ENCODE peak calls at places on chromosomes 7 and 10, in ten cellular contexts. X is astrocyte of the cerebellum; S is left ventricle myocardium inferior; C is AG09309; G is cardiac muscle cell; Q is lower lobe of right lung; H is NT2/D1; V is CD4-positive, alpha-beta memory T cell; B is GM23248; R is skeletal muscle cell. Y is an unnamed sample.

GRCh38 chr7:2008936-2009540 is 223.7 kb downstream of the MAD1L1 start:
- DNase-seq in X (no peak), H (no peak), G (no peak), S (peak), R (no peak), V (no peak), Q (no peak), B (no peak), C (no peak), Y (no peak)

GRCh38 chr7:130865408-130866236 is 131.6 kb upstream of the KLF14 start:
- DNase-seq in H (peak), S (no peak), V (no peak), X (no peak), C (no peak), G (peak), B (peak), Q (no peak), R (no peak), Y (peak)

GRCh38 chr10:70549962-70550845 is 52.3 kb downstream of the PRF1 start:
- DNase-seq in H (no peak), S (peak), B (peak), C (no peak), Q (peak), X (peak), R (no peak), V (peak), G (peak), Y (peak)

GRCh38 chr10:101110856-101111523 is 20.1 kb upstream of the TLX1 start:
- DNase-seq in X (no peak), Q (no peak), B (no peak), C (no peak), H (no peak), G (no peak), R (no peak), S (no peak), V (no peak), Y (peak)

GRCh38 chr7:80827238-80827633 is 91.6 kb downstream of the SEMA3C start:
- DNase-seq in B (peak), C (no peak), R (no peak), V (no peak), H (no peak), G (peak), X (peak), S (no peak), Q (no peak), Y (no peak)

GRCh38 chr7:127017196-127017595 is 235.5 kb downstream of the GRM8 start:
- DNase-seq in S (no peak), C (no peak), R (no peak), V (no peak), G (no peak), Q (no peak), B (no peak), H (no peak), X (no peak), Y (no peak)

GRCh38 chr7:143299840-143300239 is 11.7 kb downstream of the CASP2 start:
- DNase-seq in B (peak), H (no peak), C (no peak), X (no peak), V (peak), R (no peak), Q (no peak), G (peak), S (no peak), Y (peak)

GRCh38 chr10:2011106-2011716 is 273.9 kb upstream of the ADARB2 start:
- DNase-seq in Q (no peak), R (no peak), B (no peak), S (no peak), H (no peak), X (no peak), V (no peak), C (no peak), G (no peak), Y (no peak)

GRCh38 chr10:68261132-68261856 is 29.4 kb upstream of the ATOH7 start:
- DNase-seq in V (no peak), R (no peak), X (no peak), C (no peak), S (peak), H (no peak), B (no peak), G (peak), Q (no peak), Y (no peak)

GRCh38 chr7:23742051-23742450 is 32.0 kb downstream of the STK31 start:
- DNase-seq in C (no peak), B (no peak), V (no peak), H (no peak), X (no peak), S (no peak), G (no peak), Q (no peak), R (no peak), Y (no peak)

GRCh38 chr10:69936091-69936490 is 116.6 kb upstream of the MACROH2A2 start:
- DNase-seq in H (no peak), B (peak), Q (no peak), S (no peak), R (no peak), C (no peak), X (no peak), G (no peak), V (no peak), Y (peak)

GRCh38 chr7:44534501-44534900 is 6.6 kb downstream of the NPC1L1 start:
- DNase-seq in S (no peak), C (no peak), Q (no peak), H (peak), B (peak), X (no peak), V (peak), G (peak), R (no peak), Y (peak)

GRCh38 chr7:39816462-39817065 is 133.5 kb upstream of the CDK13 start:
- DNase-seq in G (no peak), C (no peak), X (no peak), R (no peak), Q (no peak), S (no peak), V (no peak), B (no peak), H (no peak), Y (no peak)

GRCh38 chr7:107044347-107045194 is at the start of gene PRKAR2B:
- DNase-seq in R (no peak), C (no peak), H (peak), S (peak), V (peak), X (peak), B (peak), G (peak), Q (peak), Y (peak)

GRCh38 chr10:127563718-127564553 is 14.8 kb downstream of the NPS start:
- DNase-seq in Q (peak), G (no peak), S (no peak), R (no peak), B (peak), C (no peak), H (no peak), X (no peak), V (no peak), Y (no peak)

GRCh38 chr7:29408841-29409243 is 154.8 kb upstream of the PRR15 start:
- DNase-seq in V (peak), C (peak), H (peak), B (peak), Q (no peak), R (peak), S (no peak), X (peak), G (peak), Y (peak)

GRCh38 chr7:125119559-125120115 is 190.0 kb upstream of the POT1 start:
- DNase-seq in R (no peak), G (no peak), C (no peak), X (no peak), B (no peak), H (no peak), V (no peak), S (no peak), Q (no peak), Y (no peak)

GRCh38 chr7:133196872-133197612 is 55.8 kb upstream of the EXOC4 start:
- DNase-seq in C (no peak), V (no peak), B (no peak), X (no peak), S (no peak), Q (no peak), G (no peak), R (no peak), H (peak), Y (no peak)

GRCh38 chr10:133388973-133389818 is 4.8 kb upstream of the MTG1 start:
- DNase-seq in V (peak), C (no peak), R (no peak), X (no peak), G (no peak), S (no peak), Q (peak), H (no peak), B (no peak), Y (peak)

GRCh38 chr10:120098242-120098930 is 205.9 kb downstream of the SEC23IP start:
- DNase-seq in X (no peak), V (no peak), Q (no peak), H (no peak), C (no peak), G (no peak), B (no peak), S (no peak), R (no peak), Y (no peak)

GRCh38 chr10:49388161-49388560 is 7.7 kb downstream of the DRGX start:
- DNase-seq in Q (no peak), H (no peak), G (no peak), S (no peak), X (no peak), C (no peak), V (no peak), B (no peak), R (no peak), Y (no peak)

GRCh38 chr10:112314822-112315474 is 31.7 kb downstream of the TECTB start:
- DNase-seq in R (peak), H (peak), C (no peak), Q (peak), X (peak), S (peak), B (peak), V (peak), G (peak), Y (peak)

GRCh38 chr7:44801890-44802289 is 5.4 kb downstream of the PPIA start:
- DNase-seq in G (peak), Q (no peak), H (no peak), R (no peak), S (no peak), X (no peak), V (no peak), C (no peak), B (peak), Y (no peak)

GRCh38 chr10:43471929-43472720 is 35.2 kb downstream of the ZNF487 start:
- DNase-seq in H (no peak), B (no peak), S (no peak), Q (no peak), V (no peak), G (no peak), X (no peak), R (no peak), C (no peak), Y (no peak)

GRCh38 chr7:985127-985416 is 2.1 kb downstream of the CYP2W1 start:
- DNase-seq in V (no peak), H (no peak), X (no peak), G (no peak), Q (no peak), C (no peak), R (no peak), S (no peak), B (no peak), Y (no peak)

GRCh38 chr7:80634505-80634904 is 3.9 kb upstream of the CD36 start:
- DNase-seq in B (peak), S (no peak), C (peak), V (no peak), X (no peak), G (peak), R (peak), Q (no peak), H (no peak), Y (no peak)

GRCh38 chr7:131548371-131548770 is 8.1 kb downstream of the PODXL start:
- DNase-seq in H (no peak), R (no peak), S (no peak), Q (no peak), C (no peak), V (no peak), B (no peak), X (no peak), G (no peak), Y (no peak)

GRCh38 chr7:1674161-1675035 is 4.3 kb downstream of the ELFN1 start:
- DNase-seq in Q (peak), C (no peak), R (no peak), G (no peak), H (no peak), B (no peak), V (no peak), S (no peak), X (no peak), Y (no peak)

GRCh38 chr7:83271212-83272099 is 108.8 kb upstream of the PCLO start:
- DNase-seq in C (no peak), H (peak), G (peak), V (no peak), B (peak), R (no peak), X (peak), Q (no peak), S (no peak), Y (no peak)

GRCh38 chr10:14555806-14556205 is 218.9 kb downstream of the FAM107B start:
- DNase-seq in S (no peak), G (no peak), R (no peak), X (no peak), V (no peak), C (no peak), Q (no peak), H (no peak), B (no peak), Y (no peak)

GRCh38 chr7:95545666-95546065 is 50.6 kb downstream of the PDK4 start:
- DNase-seq in X (no peak), H (no peak), S (no peak), R (no peak), C (no peak), Q (no peak), B (peak), V (no peak), G (no peak), Y (no peak)
- H3K4me3 ChIP-seq in X (no peak), H (no peak), S (peak), R (no peak), C (no peak), Q (peak), B (peak), V (no peak), G (no peak), Y (no peak)

GRCh38 chr10:3986407-3987141 is 201.6 kb upstream of the KLF6 start:
- DNase-seq in X (no peak), Q (no peak), V (no peak), S (no peak), H (no peak), G (no peak), C (no peak), R (no peak), B (no peak), Y (no peak)
- H3K4me3 ChIP-seq in X (no peak), Q (no peak), V (no peak), S (no peak), H (no peak), G (no peak), C (no peak), R (no peak), B (no peak), Y (no peak)

GRCh38 chr10:78972160-78972946 is 96.4 kb upstream of the ZMIZ1 start:
- DNase-seq in V (no peak), G (peak), C (no peak), S (peak), B (peak), R (peak), X (peak), Q (peak), H (no peak), Y (peak)
- H3K4me3 ChIP-seq in V (no peak), G (no peak), C (no peak), S (peak), B (peak), R (no peak), X (no peak), Q (peak), H (no peak), Y (no peak)

GRCh38 chr7:116528008-116528789 is 3.4 kb downstream of the CAV1 start:
- DNase-seq in B (peak), C (peak), S (peak), H (no peak), Q (no peak), G (peak), R (peak), V (no peak), X (peak), Y (no peak)
- H3K4me3 ChIP-seq in B (peak), C (peak), S (peak), H (no peak), Q (peak), G (no peak), R (peak), V (no peak), X (peak), Y (no peak)

Y was measured in Caco-2.